ENCODE peak calls at places on chromosome 1, in five cellular contexts. R is pancreas, C is ovary, Q is HFF-Myc, E is cardiac muscle cell. L is an unnamed sample.

GRCh38 chr1:6496360-6496704 is 4.9 kb upstream of the PLEKHG5 start:
- DNase-seq in R (no peak), C (no peak), Q (no peak), E (no peak), L (no peak)

GRCh38 chr1:167826127-167826526 is 87.8 kb downstream of the ADCY10 start:
- DNase-seq in R (no peak), C (no peak), Q (no peak), E (no peak), L (no peak)

GRCh38 chr1:33311706-33312412 is 9.0 kb downstream of the A3GALT2 start:
- DNase-seq in R (peak; percentile 24), C (no peak), Q (no peak), E (no peak), L (no peak)

GRCh38 chr1:167991546-167991945 is 54.7 kb upstream of the MPC2 start:
- DNase-seq in R (no peak), C (no peak), Q (no peak), E (no peak), L (no peak)

GRCh38 chr1:69794831-69795230 is 227.1 kb downstream of the LRRC7 start:
- DNase-seq in R (no peak), C (no peak), Q (no peak), E (no peak), L (peak; percentile 25)

GRCh38 chr1:7150951-7151350 is 365.7 kb downstream of the CAMTA1 start:
- DNase-seq in R (no peak), C (no peak), Q (no peak), E (no peak), L (no peak)

GRCh38 chr1:208880433-208881100 is 636.4 kb upstream of the PLXNA2 start:
- DNase-seq in R (no peak), C (no peak), Q (no peak), E (peak; percentile 25), L (no peak)

GRCh38 chr1:160370561-160371345 is 3.9 kb downstream of the NHLH1 start:
- DNase-seq in R (no peak), C (no peak), Q (no peak), E (no peak), L (no peak)

GRCh38 chr1:155064109-155064812 is 721 bp downstream of the EFNA4 start:
- DNase-seq in R (no peak), C (peak; percentile 53), Q (no peak), E (peak; percentile 78), L (peak; percentile 25)

GRCh38 chr1:111204211-111204883 is 3.9 kb upstream of the DENND2D start:
- DNase-seq in R (peak; percentile 86), C (no peak), Q (no peak), E (no peak), L (no peak)
- TF ChIP-seq CTCF in R (no peak), C (no peak), Q (no peak), E (peak; percentile 5), L (no peak)

DNA sequence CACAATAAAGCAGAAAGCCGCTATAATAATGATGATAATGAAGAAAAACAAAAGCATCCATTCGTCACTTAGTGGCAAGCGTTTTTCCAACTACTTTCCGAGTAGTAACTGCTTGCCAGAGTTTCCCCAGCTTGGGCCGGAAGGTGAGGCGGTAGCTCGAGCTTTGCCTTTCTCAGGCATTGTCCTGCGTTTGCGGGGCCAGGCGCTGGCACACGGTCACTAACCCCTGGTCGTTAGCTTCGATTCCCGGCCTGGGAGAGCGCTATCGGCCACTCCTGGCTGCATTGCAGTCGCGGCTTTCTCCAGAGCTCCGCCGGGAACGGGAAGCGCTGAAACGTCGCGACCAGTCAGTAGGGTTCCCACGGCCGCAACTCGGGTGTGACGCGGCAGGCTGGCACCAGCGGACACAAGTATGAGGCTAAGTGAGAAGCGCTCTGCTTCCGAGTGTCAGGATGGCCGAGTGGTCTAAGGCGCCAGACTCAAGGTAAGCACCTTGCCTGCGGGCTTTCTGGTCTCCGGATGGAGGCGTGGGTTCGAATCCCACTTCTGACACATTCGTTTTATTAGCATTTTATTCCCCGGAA is 14.6 kb upstream of the ZNF692 start:
- DNase-seq in R (peak; percentile 97), C (peak; percentile 97), Q (peak; percentile 90), E (peak; percentile 93), L (peak; percentile 98)
- TF ChIP-seq CTCF in R (no peak), C (no peak), Q (no peak), E (no peak), L (no peak)

DNA sequence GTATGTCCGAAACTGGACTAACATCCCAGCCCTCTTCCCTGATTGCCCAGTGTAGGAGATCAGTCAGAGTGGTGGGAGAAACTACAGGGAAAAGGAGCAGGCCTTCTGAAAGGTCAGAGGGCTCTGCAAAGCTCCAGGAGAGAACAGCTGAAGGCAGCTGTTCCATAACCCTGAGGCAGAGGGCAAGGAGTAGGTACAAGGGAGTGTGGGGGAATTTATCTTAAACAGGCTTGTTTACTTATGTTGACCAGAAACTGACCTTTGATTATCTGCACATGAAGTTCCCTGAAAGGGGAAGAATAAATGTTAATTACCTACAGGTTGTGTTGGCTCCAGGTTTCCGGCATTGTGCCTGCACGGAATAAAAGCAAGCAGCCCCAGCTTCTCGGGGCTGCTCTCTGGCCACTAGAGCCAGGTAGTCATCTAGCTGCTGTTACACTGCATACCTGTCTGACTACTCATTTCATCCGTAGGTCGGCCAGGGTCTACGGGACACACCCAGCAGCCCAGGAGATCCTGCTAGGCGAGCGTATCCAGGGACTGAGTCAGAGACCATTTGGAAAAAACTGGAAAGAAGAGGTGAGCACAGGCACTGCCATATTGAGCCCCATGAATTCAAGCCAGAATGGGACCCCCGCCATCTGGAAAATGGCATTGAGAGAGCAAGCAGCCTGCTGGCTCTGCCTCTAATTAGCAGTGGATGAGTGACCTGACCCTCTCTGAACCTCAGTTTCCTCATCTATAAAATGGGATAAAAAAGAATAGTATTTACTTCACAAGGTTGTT is 14.9 kb upstream of the PAQR7 start:
- DNase-seq in R (no peak), C (peak; percentile 51), Q (no peak), E (no peak), L (no peak)
- TF ChIP-seq CTCF in R (no peak), C (no peak), Q (no peak), E (no peak), L (no peak)

GRCh38 chr1:166811691-166812090 is 27.6 kb upstream of the POGK start:
- DNase-seq in R (no peak), C (no peak), Q (no peak), E (no peak), L (peak; percentile 27)

GRCh38 chr1:166808959-166809358 is 30.3 kb upstream of the POGK start:
- DNase-seq in R (no peak), C (no peak), Q (no peak), E (no peak), L (no peak)

GRCh38 chr1:166814611-166815010 is 24.7 kb upstream of the POGK start:
- DNase-seq in R (no peak), C (no peak), Q (no peak), E (peak; percentile 42), L (no peak)

DNA sequence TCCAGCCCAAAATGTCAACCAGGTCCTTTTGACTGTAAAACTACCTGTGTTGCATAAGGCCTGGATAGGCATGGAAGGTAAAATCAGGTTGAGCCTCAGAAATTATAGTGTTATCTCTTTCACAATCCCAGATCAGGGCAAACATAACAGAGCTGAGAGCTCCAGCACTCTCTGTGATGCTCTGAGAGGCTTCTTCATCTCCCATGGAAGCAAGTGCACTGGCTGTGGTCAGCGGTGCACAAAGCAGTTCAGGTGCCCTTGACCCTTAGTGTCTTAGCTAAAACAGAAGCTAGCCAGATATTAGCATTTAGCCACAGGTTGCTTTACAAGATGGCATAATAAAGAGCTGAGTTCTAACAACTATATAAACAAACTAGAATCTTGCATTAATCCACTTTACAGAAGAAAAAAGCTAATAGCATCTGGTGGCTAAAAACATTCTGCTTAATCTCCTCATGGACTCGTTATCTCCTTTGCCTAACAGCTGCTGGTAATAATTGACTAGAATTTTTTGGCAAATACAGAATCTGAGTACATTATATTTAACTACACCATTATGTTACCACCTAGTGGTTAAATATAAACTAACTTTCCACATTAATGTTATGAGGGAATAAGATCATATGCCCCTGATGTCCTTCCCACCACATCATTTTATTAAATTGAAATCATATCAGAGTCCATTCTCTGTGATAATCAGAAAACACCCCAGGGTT is 25.6 kb upstream of the POGK start:
- DNase-seq in R (no peak), C (no peak), Q (no peak), E (no peak), L (no peak)
- TF ChIP-seq CTCF in R (no peak), C (no peak), Q (no peak), E (no peak), L (no peak)

DNA sequence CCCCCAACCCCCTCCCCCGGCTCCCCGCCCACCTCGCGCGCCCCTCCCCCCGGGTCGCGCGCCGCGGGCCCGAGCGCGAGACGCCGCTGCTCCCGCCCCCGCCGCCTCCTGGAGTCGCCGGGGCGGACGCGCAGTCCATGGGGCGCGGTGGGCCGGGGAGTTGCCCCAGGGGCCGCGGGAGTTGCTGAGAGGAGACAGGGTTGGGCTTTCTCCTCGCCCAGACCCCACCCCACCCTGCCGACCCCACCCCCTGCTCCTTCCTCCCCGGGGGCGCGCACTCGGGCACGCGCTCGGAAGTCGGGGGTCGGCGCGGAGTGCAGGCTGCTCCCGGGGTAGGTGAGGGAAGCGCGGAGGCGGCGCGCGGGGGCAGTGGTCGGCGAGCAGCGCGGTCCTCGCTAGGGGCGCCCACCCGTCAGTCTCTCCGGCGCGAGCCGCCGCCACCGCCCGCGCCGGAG is at the start of gene LAMC1:
- DNase-seq in R (peak; percentile 84), C (peak; percentile 72), Q (no peak), E (peak; percentile 93), L (peak; percentile 97)
- TF ChIP-seq CTCF in R (no peak), C (no peak), Q (no peak), E (no peak), L (no peak)

GRCh38 chr1:210263963-210264362 is 31.4 kb downstream of the SERTAD4 start:
- DNase-seq in R (no peak), C (no peak), Q (no peak), E (no peak), L (no peak)

GRCh38 chr1:210262897-210263272 is 30.3 kb downstream of the SERTAD4 start:
- DNase-seq in R (no peak), C (no peak), Q (no peak), E (no peak), L (no peak)

GRCh38 chr1:210262167-210262896 is 29.7 kb downstream of the SERTAD4 start:
- DNase-seq in R (no peak), C (no peak), Q (peak; percentile 94), E (no peak), L (peak; percentile 64)

GRCh38 chr1:210260087-210260486 is 27.5 kb downstream of the SERTAD4 start:
- DNase-seq in R (no peak), C (no peak), Q (no peak), E (no peak), L (no peak)

DNA sequence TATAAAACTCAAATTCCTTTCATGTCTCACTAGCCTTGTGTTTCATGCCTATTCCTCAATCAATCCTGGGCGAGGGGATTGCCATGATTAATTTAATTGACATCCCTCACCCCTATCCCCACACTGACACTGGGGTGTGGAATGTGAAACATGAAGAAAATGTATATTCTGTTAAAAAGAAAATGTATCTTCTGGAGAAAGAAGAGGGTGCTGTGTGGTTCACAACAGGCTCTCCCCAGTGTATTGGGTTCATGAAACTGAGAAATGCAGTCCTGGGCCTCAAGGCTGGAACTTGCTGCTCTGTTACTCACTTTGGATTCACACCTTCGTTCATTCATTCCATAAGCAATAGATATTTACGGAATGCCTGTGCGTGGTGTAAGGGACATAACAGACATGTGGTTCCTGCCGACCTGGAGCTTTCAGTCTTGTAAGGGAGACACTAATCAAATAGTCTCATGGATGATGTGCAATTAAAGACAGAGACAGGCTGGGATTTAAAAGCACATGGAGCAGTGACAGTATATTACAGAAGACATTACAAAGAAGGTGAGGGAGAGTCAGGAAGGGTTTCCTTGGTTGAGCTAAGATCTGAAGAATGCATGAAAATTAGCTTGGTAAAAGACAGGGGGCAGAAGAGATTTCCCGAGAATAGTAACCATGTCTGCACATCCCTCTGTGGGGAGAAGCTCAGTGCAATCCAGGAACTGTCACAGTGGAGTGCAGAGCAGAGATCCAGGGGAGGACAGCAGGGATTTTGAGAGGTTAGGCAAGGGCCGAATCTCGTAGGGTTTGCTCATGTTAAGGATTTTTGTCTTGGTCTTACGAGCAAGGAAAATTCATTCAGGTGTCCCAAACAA is 32.2 kb downstream of the SERTAD4 start:
- DNase-seq in R (no peak), C (no peak), Q (no peak), E (peak; percentile 20), L (peak; percentile 26)
- TF ChIP-seq CTCF in R (no peak), C (no peak), Q (peak; percentile 41), E (peak; percentile 31), L (no peak)

GRCh38 chr1:71850515-71850914 is 431.8 kb downstream of the NEGR1 start:
- DNase-seq in R (no peak), C (no peak), Q (no peak), E (no peak), L (peak; percentile 17)
- TF ChIP-seq CTCF in R (no peak), C (no peak), Q (no peak), E (no peak), L (no peak)